ENCODE peak calls at places on chromosome 18, in eight cellular contexts. U, P, W, D, R, S, B and O are unnamed samples.

GRCh38 chr18:904135-905090 is at the start of gene ADCYAP1:
- DNase-seq in U (no peak), P (peak; percentile 72), W (no peak), D (no peak), R (no peak), S (no peak), B (no peak), O (no peak)

GRCh38 chr18:12639990-12640880 is 17.7 kb downstream of the SPIRE1 start:
- DNase-seq in U (no peak), P (no peak), W (no peak), D (no peak), R (no peak), S (no peak), B (no peak), O (no peak)

GRCh38 chr18:33231474-33232317 is 208.8 kb downstream of the CCDC178 start:
- DNase-seq in U (peak; percentile 50), P (peak; percentile 84), W (peak; percentile 31), D (peak; percentile 41), R (peak; percentile 51), S (peak; percentile 34), B (peak; percentile 59), O (no peak)

GRCh38 chr18:79855147-79855910 is 57.6 kb downstream of the KCNG2 start:
- DNase-seq in U (peak; percentile 42), P (no peak), W (no peak), D (no peak), R (no peak), S (peak; percentile 12), B (peak; percentile 41), O (no peak)

GRCh38 chr18:34783485-34783884 is 73.4 kb downstream of the DTNA start:
- DNase-seq in U (no peak), P (no peak), W (no peak), D (no peak), R (no peak), S (no peak), B (no peak), O (no peak)

GRCh38 chr18:23301971-23302370 is 151.1 kb upstream of the RIOK3 start:
- DNase-seq in U (no peak), P (no peak), W (no peak), D (no peak), R (no peak), S (no peak), B (no peak), O (no peak)

GRCh38 chr18:80124131-80124530 is 15.1 kb downstream of the ADNP2 start:
- DNase-seq in U (no peak), P (no peak), W (no peak), D (no peak), R (no peak), S (no peak), B (no peak), O (peak; percentile 25)

GRCh38 chr18:36499938-36500337 is 202.4 kb downstream of the FHOD3 start:
- DNase-seq in U (no peak), P (no peak), W (no peak), D (no peak), R (no peak), S (no peak), B (no peak), O (no peak)

GRCh38 chr18:46419391-46420141 is 237.5 kb downstream of the LOXHD1 start:
- DNase-seq in U (no peak), P (peak; percentile 52), W (no peak), D (no peak), R (no peak), S (no peak), B (peak; percentile 53), O (no peak)

GRCh38 chr18:31039426-31039825 is 3.1 kb downstream of the DSC3 start:
- DNase-seq in U (no peak), P (no peak), W (no peak), D (no peak), R (no peak), S (no peak), B (no peak), O (no peak)

GRCh38 chr18:62868645-62869044 is 153.3 kb downstream of the PHLPP1 start:
- DNase-seq in U (no peak), P (no peak), W (no peak), D (no peak), R (no peak), S (no peak), B (no peak), O (no peak)

GRCh38 chr18:79490593-79491551 is 95.1 kb downstream of the NFATC1 start:
- DNase-seq in U (peak; percentile 46), P (no peak), W (no peak), D (no peak), R (no peak), S (peak; percentile 24), B (peak; percentile 64), O (peak; percentile 8)

GRCh38 chr18:75727479-75727878 is 300.0 kb upstream of the SMIM21 start:
- DNase-seq in U (no peak), P (peak; percentile 79), W (peak; percentile 10), D (no peak), R (peak; percentile 61), S (no peak), B (no peak), O (peak; percentile 57)

GRCh38 chr18:8828798-8829197 is 123.4 kb downstream of the MTCL1 start:
- DNase-seq in U (no peak), P (no peak), W (no peak), D (no peak), R (no peak), S (peak; percentile 46), B (no peak), O (no peak)

GRCh38 chr18:62526098-62527025 is 3.5 kb downstream of the ZCCHC2 start:
- DNase-seq in U (peak; percentile 93), P (peak; percentile 80), W (peak; percentile 42), D (peak; percentile 86), R (peak; percentile 95), S (peak; percentile 91), B (peak; percentile 92), O (peak; percentile 85)

GRCh38 chr18:35588995-35589394 is 7.5 kb downstream of the GALNT1 start:
- DNase-seq in U (no peak), P (peak; percentile 65), W (no peak), D (no peak), R (no peak), S (no peak), B (no peak), O (no peak)

GRCh38 chr18:45320724-45321123 is 294.6 kb upstream of the SLC14A2 start:
- DNase-seq in U (no peak), P (no peak), W (no peak), D (no peak), R (no peak), S (no peak), B (no peak), O (no peak)

GRCh38 chr18:12393998-12394397 is 13.7 kb upstream of the PRELID3A start:
- DNase-seq in U (no peak), P (no peak), W (no peak), D (no peak), R (no peak), S (no peak), B (no peak), O (no peak)

GRCh38 chr18:35376742-35377695 is at the start of gene ZNF396:
- DNase-seq in U (peak; percentile 90), P (peak; percentile 90), W (peak; percentile 64), D (peak; percentile 77), R (peak; percentile 94), S (peak; percentile 89), B (peak; percentile 90), O (peak; percentile 90)

GRCh38 chr18:13369756-13370510 is 151.4 kb downstream of the LDLRAD4 start:
- DNase-seq in U (no peak), P (no peak), W (peak; percentile 37), D (no peak), R (no peak), S (no peak), B (no peak), O (peak; percentile 88)

GRCh38 chr18:58785171-58785805 is 79.4 kb upstream of the ZNF532 start:
- DNase-seq in U (no peak), P (peak; percentile 56), W (peak; percentile 82), D (peak; percentile 20), R (no peak), S (no peak), B (no peak), O (no peak)

DNA sequence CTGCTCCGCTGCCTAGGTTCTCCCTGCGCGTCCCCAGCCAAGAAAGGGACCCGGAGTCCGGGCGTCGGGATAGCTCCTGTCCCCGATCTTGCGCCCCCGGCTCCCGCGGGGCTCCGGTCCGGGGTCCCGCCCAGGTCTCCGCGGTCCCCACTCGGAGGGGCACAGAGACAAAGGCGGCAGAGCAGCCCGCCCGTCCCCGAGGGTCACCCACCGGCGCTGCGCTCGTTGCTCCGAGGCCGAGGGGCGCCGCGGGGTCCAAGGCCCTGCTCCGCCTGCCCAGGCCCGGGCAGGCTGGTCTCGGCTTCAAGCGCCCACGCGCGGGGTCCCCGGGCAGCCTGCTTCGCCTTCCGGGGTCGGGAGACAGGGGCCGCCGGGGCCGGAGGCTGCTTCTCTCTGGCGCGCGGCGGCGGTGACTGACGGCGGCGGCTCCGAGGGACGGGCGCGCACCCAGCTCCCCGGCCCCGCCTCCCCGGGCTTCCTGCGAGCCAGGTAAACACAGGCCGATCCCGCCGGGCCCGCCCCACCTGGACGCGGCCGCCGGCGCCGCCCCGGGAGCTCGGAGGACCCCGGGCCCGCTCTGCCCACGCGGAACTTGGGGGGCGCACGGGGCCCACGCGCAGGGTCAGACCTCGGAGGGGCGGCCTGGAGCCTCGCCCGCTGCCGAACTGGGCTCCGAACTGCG is at the start of gene MBP:
- DNase-seq in U (peak; percentile 81), P (peak; percentile 78), W (peak; percentile 74), D (peak; percentile 59), R (peak; percentile 81), S (peak; percentile 84), B (peak; percentile 83), O (peak; percentile 93)
- H3K4me1 ChIP-seq in U (peaks cover 34% of the 10 kb centered on the region), P (no peaks in the 10 kb centered on the region), W (peaks cover 36% of the 10 kb centered on the region), D (peaks cover 8% of the 10 kb centered on the region), R (peaks cover 3% of the 10 kb centered on the region), S (peaks cover 6% of the 10 kb centered on the region), B (peaks cover 13% of the 10 kb centered on the region), O (peaks cover 39% of the 10 kb centered on the region)

DNA sequence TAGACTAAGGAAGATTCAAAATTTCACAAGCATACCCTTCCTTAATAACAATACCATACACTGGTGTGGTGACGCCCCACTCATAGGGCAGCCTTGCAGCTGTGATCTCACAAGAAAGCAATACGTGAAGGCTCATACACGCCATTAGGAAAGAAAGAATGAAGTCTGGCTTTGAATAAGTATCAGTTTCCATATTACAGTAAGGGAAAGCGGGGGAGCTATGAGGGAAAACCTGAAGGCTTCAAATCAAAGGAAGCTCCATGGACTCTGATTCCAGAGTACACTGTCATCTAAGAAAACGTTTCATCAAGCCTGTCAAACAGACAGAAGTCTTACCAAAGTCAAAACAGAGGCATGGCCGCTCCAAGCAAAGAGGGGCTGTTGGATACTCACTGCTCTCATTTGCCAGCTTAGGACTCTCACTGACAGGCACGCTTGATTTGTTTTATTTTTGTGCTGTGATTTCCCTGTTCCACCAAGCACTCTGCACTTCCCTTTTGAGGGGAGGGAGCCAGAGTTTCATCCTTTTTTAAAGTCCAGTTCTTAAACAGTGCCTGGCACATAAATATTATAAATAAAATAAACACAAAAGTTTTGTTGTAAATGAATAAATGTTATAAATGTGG is 221.3 kb downstream of the PIEZO2 start:
- DNase-seq in U (no peak), P (no peak), W (no peak), D (no peak), R (no peak), S (no peak), B (no peak), O (no peak)
- H3K4me1 ChIP-seq in U (peaks cover 4% of the 10 kb centered on the region), P (peaks cover 10% of the 10 kb centered on the region), W (no peaks in the 10 kb centered on the region), D (peaks cover 6% of the 10 kb centered on the region), R (no peaks in the 10 kb centered on the region), S (peaks cover 6% of the 10 kb centered on the region), B (peaks cover 17% of the 10 kb centered on the region), O (no peaks in the 10 kb centered on the region)

GRCh38 chr18:25316619-25317018 is 35.3 kb downstream of the ZNF521 start:
- DNase-seq in U (no peak), P (no peak), W (no peak), D (no peak), R (no peak), S (no peak), B (no peak), O (no peak)
- H3K4me1 ChIP-seq in U (no peaks in the 10 kb centered on the region), P (no peaks in the 10 kb centered on the region), W (no peaks in the 10 kb centered on the region), D (no peaks in the 10 kb centered on the region), R (no peaks in the 10 kb centered on the region), S (no peaks in the 10 kb centered on the region), B (no peaks in the 10 kb centered on the region), O (no peaks in the 10 kb centered on the region)

GRCh38 chr18:4233468-4233867 is 221.6 kb downstream of the DLGAP1 start:
- DNase-seq in U (no peak), P (no peak), W (no peak), D (no peak), R (no peak), S (no peak), B (no peak), O (no peak)
- H3K4me1 ChIP-seq in U (no peaks in the 10 kb centered on the region), P (peaks cover 7% of the 10 kb centered on the region), W (no peaks in the 10 kb centered on the region), D (no peaks in the 10 kb centered on the region), R (no peaks in the 10 kb centered on the region), S (no peaks in the 10 kb centered on the region), B (no peaks in the 10 kb centered on the region), O (no peaks in the 10 kb centered on the region)